ENCODE peak calls at places on chromosomes 1 and 21, in seven cellular contexts. W is CD4-positive, alpha-beta memory T cell; P is heart right ventricle; Z is ovary; J is neuronal stem cell; B is left ventricle myocardium inferior; L is prostate gland. R is an unnamed sample.

GRCh38 chr1:36322085-36322785 is 1.2 kb downstream of the EVA1B start:
- DNase-seq in Z (peak; percentile 67), P (no peak), L (no peak), W (no peak), J (no peak), B (no peak), R (no peak)

GRCh38 chr21:46627726-46628125 is 7.7 kb upstream of the PRMT2 start:
- DNase-seq in J (no peak), P (no peak), Z (no peak), L (no peak), B (no peak), W (no peak), R (no peak)

GRCh38 chr1:87127131-87127530 is 201.5 kb upstream of the LMO4 start:
- DNase-seq in L (no peak), J (no peak), B (no peak), P (no peak), W (no peak), Z (no peak), R (no peak)

GRCh38 chr1:240352769-240353168 is 259.2 kb downstream of the GREM2 start:
- DNase-seq in Z (no peak), J (no peak), W (no peak), L (no peak), P (no peak), B (no peak), R (no peak)

GRCh38 chr21:42199488-42200463 is 19.2 kb upstream of the ABCG1 start:
- DNase-seq in W (peak; percentile 61), B (no peak), P (no peak), L (peak; percentile 29), J (no peak), Z (no peak), R (no peak)

GRCh38 chr1:224922404-224923164 is 6.9 kb upstream of the DNAH14 start:
- DNase-seq in B (no peak), P (no peak), W (no peak), J (peak; percentile 33), L (no peak), Z (peak; percentile 21), R (no peak)

GRCh38 chr21:35575280-35575915 is 484.9 kb downstream of the SETD4 start:
- DNase-seq in Z (no peak), W (no peak), L (no peak), P (no peak), B (no peak), J (no peak), R (no peak)

GRCh38 chr1:100896481-100896982 is 642 bp downstream of the SLC30A7 start:
- DNase-seq in P (no peak), L (peak; percentile 7), J (no peak), Z (no peak), W (peak; percentile 93), B (no peak), R (no peak)

GRCh38 chr1:227316941-227317540 is 1.3 kb downstream of the CDC42BPA start:
- DNase-seq in Z (no peak), W (no peak), J (no peak), L (no peak), B (no peak), P (no peak), R (no peak)

GRCh38 chr1:235342039-235342438 is 13.7 kb downstream of the GGPS1 start:
- DNase-seq in L (no peak), J (no peak), B (no peak), W (no peak), P (no peak), Z (no peak), R (no peak)

GRCh38 chr1:76015478-76016103 is 59.0 kb upstream of the ST6GALNAC3 start:
- DNase-seq in W (no peak), L (no peak), B (no peak), P (no peak), Z (no peak), J (no peak), R (no peak)

GRCh38 chr1:47837866-47838561 is 159.2 kb downstream of the TRABD2B start:
- DNase-seq in Z (no peak), B (no peak), W (no peak), L (no peak), J (no peak), P (no peak), R (no peak)
- H3K4me1 ChIP-seq in Z (no peaks in the 10 kb centered on the region), B (no peaks in the 10 kb centered on the region), W (no peaks in the 10 kb centered on the region), L (no peaks in the 10 kb centered on the region), J (peaks cover 14% of the 10 kb centered on the region), P (peaks cover 7% of the 10 kb centered on the region), R (no peaks in the 10 kb centered on the region)

GRCh38 chr1:217495249-217495648 is 135.6 kb downstream of the GPATCH2 start:
- DNase-seq in B (no peak), W (no peak), Z (no peak), L (no peak), J (no peak), P (no peak), R (no peak)
- H3K4me3 ChIP-seq in B (no peak overlapping the region), W (no peak overlapping the region), Z (no peak overlapping the region), L (no peak overlapping the region), J (no peak overlapping the region), P (no peak overlapping the region), R (no peak overlapping the region)

GRCh38 chr21:32298658-32299081 is at the start of gene MRAP:
- DNase-seq in L (no peak), W (no peak), Z (no peak), J (no peak), B (no peak), P (no peak), R (no peak)
- H3K27me3 ChIP-seq in L (no peaks in the 10 kb centered on the region), W (no peaks in the 10 kb centered on the region), Z (no peaks in the 10 kb centered on the region), J (no peaks in the 10 kb centered on the region), B (no peaks in the 10 kb centered on the region), P (no peaks in the 10 kb centered on the region), R (no peaks in the 10 kb centered on the region)

GRCh38 chr1:21931171-21932093 is 5.7 kb downstream of the HSPG2 start:
- DNase-seq in J (no peak), B (peak; percentile 78), W (no peak), Z (peak; percentile 71), P (peak; percentile 71), L (no peak), R (peak; percentile 92)
- H3K4me1 ChIP-seq in J (peaks cover 41% of the 10 kb centered on the region), B (peaks cover 100% of the 10 kb centered on the region), W (peaks cover 6% of the 10 kb centered on the region), Z (peaks cover 38% of the 10 kb centered on the region), P (peaks cover 89% of the 10 kb centered on the region), L (peaks cover 6% of the 10 kb centered on the region), R (peaks cover 91% of the 10 kb centered on the region)

DNA sequence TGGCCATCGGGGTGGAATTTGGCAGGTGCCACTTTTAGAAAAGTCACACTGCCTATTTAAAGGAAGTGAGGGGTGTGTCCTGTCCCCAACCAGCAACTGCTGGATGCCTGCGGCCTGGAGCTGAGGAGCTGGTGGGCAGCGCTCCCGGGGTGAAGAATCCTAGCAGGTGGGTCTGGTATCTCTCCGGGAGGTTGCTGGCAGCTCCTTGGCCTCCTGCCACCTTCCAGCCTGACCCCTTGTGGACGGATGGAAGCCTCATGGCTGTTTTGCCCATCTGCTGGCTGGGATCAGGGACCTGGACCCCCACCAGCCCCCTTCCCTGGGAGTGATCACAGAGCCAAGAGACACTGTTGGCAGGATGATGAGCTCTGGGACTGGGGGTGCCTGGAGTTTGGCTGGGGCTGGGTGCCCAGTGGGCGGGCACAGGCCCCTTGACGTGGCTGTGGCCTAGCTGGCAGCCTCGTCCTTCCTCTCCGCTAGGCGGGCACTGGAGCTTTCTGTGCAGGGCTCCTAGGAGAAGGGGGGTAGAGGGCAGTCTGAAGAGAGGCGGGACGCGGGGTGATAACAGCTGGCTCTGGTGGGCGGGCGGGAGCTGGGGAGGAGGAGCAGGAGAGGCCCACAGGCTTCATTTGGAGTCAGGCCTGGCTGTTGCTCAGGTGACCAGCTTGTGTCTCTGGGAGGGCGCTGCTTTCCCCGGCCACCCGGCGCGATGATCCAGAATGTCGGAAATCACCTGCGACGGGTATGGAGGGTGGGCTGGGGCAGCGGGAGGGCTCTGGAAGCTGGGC is at the start of gene ACOT11:
- DNase-seq in Z (peak; percentile 89), L (peak; percentile 77), W (no peak), P (peak; percentile 85), J (peak; percentile 17), B (peak; percentile 88), R (peak; percentile 84)
- H3K4me3 ChIP-seq in Z (peak within 1 kb of the TSS; percentile 27), L (peak within 1 kb of the TSS; percentile 20), W (no peak within 1 kb of the TSS), P (peak within 1 kb of the TSS; percentile 62), J (no peak within 1 kb of the TSS), B (peak within 1 kb of the TSS; percentile 70), R (peak within 1 kb of the TSS; percentile 48)

DNA sequence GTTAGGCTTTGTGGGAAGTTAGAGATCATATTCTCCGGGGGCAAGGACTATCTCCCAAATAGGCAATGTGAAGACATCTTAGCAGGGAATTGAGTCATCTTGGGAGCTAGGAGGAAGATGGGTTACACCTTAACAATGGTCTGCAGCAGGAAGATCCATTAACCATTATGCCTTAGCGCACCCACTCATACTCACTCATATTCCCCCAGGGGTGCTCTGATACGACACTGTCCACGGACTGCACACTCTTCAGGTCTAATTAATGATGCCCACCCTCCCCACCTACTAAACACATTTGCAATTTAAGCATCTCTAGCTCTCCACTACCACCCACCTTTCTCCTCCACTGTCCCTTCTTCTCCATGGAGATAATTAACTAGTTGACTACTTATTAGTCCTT is 857 bp upstream of the AK5 start:
- DNase-seq in L (no peak), P (no peak), Z (no peak), W (no peak), J (no peak), B (no peak), R (no peak)
- H3K27me3 ChIP-seq in L (no peaks in the 10 kb centered on the region), P (peaks cover 45% of the 10 kb centered on the region), Z (no peaks in the 10 kb centered on the region), W (no peaks in the 10 kb centered on the region), J (peaks cover 31% of the 10 kb centered on the region), B (peaks cover 62% of the 10 kb centered on the region), R (peaks cover 3% of the 10 kb centered on the region)

DNA sequence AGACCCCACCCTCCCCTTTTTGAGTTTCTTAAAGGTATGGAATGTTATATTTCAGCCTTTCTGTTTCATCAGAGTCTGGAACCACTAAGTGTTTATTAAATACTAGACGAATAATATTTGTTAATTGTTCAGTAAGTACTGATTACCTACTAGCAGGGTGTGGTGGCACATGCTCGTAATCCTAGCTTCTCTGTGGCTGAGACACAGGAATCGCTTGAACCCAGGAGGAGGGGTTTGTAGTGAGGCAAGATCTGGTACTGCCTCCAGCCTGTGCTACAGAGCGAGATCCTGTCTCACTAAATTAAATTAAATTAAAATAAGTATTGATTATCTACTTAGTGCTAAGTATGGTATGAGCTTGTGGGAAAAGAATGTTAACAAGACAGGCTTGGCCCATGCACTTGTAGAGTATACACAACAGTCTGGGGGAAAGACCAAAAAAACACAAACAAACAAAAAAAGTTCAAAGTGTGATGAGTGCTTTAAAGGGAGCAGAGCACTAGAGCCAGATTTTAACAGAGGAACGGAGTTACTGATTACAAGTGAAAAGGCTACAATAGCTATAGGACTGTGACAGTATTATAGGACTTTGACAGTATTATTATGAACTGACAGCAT is 2.4 kb downstream of the CEPT1 start:
- DNase-seq in Z (no peak), P (no peak), W (no peak), L (no peak), J (no peak), B (no peak), R (no peak)
- H3K4me1 ChIP-seq in Z (peaks cover 5% of the 10 kb centered on the region), P (peaks cover 33% of the 10 kb centered on the region), W (peaks cover 64% of the 10 kb centered on the region), L (peaks cover 3% of the 10 kb centered on the region), J (peaks cover 2% of the 10 kb centered on the region), B (peaks cover 42% of the 10 kb centered on the region), R (peaks cover 37% of the 10 kb centered on the region)

GRCh38 chr1:212288614-212289013 is 3.4 kb downstream of the PPP2R5A start:
- DNase-seq in J (no peak), P (no peak), Z (no peak), L (no peak), B (no peak), W (no peak), R (no peak)
- H3K4me3 ChIP-seq in J (no peak overlapping the region), P (peak overlapping the region; percentile 95), Z (no peak overlapping the region), L (no peak overlapping the region), B (peak overlapping the region; percentile 94), W (no peak overlapping the region), R (peak overlapping the region; percentile 79)

R was measured in right atrium auricular region.